ENCODE peak calls at places on chromosomes 3 and 15, in ten cellular contexts. V is HCT116, J is spleen, K is esophagus squamous epithelium, B is tibial nerve, R is stomach, D is esophagus muscularis mucosa, P is GM12891, U is heart left ventricle, S is body of pancreas. C is an unnamed sample.

GRCh38 chr3:32148356-32148755 is 41.9 kb downstream of the GPD1L start:
- DNase-seq in U (no peak), B (no peak), S (no peak), V (no peak), D (no peak), P (no peak), J (no peak), K (no peak), R (no peak), C (no peak)

GRCh38 chr3:61638721-61639120 is 77.3 kb downstream of the PTPRG start:
- DNase-seq in D (no peak), J (no peak), R (no peak), S (no peak), V (no peak), B (no peak), K (no peak), P (no peak), U (no peak), C (no peak)

GRCh38 chr3:97979610-97980009 is 7.4 kb upstream of the RIOX2 start:
- DNase-seq in S (no peak), P (no peak), V (no peak), R (no peak), J (no peak), K (no peak), D (no peak), U (peak), B (no peak), C (no peak)

GRCh38 chr15:38398134-38398533 is 55.8 kb upstream of the FAM98B start:
- DNase-seq in V (peak), U (peak), P (no peak), D (no peak), B (peak), K (no peak), S (peak), R (no peak), J (no peak), C (peak)

GRCh38 chr15:86327230-86327865 is 247.7 kb downstream of the AGBL1 start:
- DNase-seq in D (no peak), R (no peak), P (no peak), U (no peak), S (no peak), B (no peak), V (no peak), K (no peak), J (no peak), C (no peak)

GRCh38 chr15:96466548-96466947 is 136.0 kb downstream of the NR2F2 start:
- DNase-seq in U (no peak), R (no peak), B (no peak), D (no peak), P (no peak), S (no peak), V (no peak), K (no peak), J (no peak), C (no peak)

GRCh38 chr3:159819676-159820075 is 169.0 kb upstream of the IL12A start:
- DNase-seq in J (no peak), S (no peak), B (no peak), D (no peak), V (no peak), K (no peak), P (no peak), U (no peak), R (no peak), C (no peak)

GRCh38 chr3:87145553-87145952 is 81.6 kb upstream of the CHMP2B start:
- DNase-seq in P (peak), K (no peak), D (no peak), S (no peak), U (no peak), J (no peak), B (no peak), V (peak), R (no peak), C (no peak)

GRCh38 chr3:1207904-1208303 is 115.1 kb downstream of the CNTN6 start:
- DNase-seq in K (no peak), V (no peak), J (no peak), B (no peak), S (no peak), R (no peak), D (no peak), U (no peak), P (no peak), C (no peak)

GRCh38 chr3:102444101-102444500 is 9.3 kb downstream of the ZPLD1 start:
- DNase-seq in D (no peak), R (no peak), B (no peak), J (no peak), S (no peak), P (no peak), K (no peak), U (no peak), V (no peak), C (no peak)

GRCh38 chr3:72657666-72658065 is 190.6 kb downstream of the SHQ1 start:
- DNase-seq in P (no peak), S (peak), B (no peak), R (no peak), J (no peak), U (no peak), D (no peak), V (no peak), K (no peak), C (no peak)

GRCh38 chr15:92665100-92665555 is 9.6 kb upstream of the FAM174B start:
- DNase-seq in V (no peak), R (no peak), S (peak), P (no peak), J (no peak), K (no peak), U (no peak), D (peak), B (peak), C (no peak)

GRCh38 chr15:40252438-40253178 is 13.7 kb downstream of the PAK6 start:
- DNase-seq in S (peak), B (no peak), J (peak), D (no peak), R (peak), P (peak), V (peak), K (no peak), U (no peak), C (no peak)

GRCh38 chr15:35439291-35439690 is 106.7 kb downstream of the DPH6 start:
- DNase-seq in P (no peak), R (no peak), B (no peak), U (no peak), S (no peak), K (no peak), J (no peak), V (no peak), D (no peak), C (no peak)

GRCh38 chr15:73822998-73823397 is 50.4 kb upstream of the TBC1D21 start:
- DNase-seq in S (no peak), U (no peak), K (no peak), R (no peak), J (no peak), V (no peak), D (no peak), B (no peak), P (no peak), C (no peak)

GRCh38 chr3:171306631-171307030 is 153.6 kb downstream of the TNIK start:
- DNase-seq in D (no peak), P (no peak), U (peak), V (no peak), K (no peak), S (peak), R (peak), B (peak), J (no peak), C (peak)

GRCh38 chr15:50339717-50340116 is 15.3 kb downstream of the GABPB1 start:
- DNase-seq in U (no peak), J (no peak), V (no peak), S (no peak), R (no peak), K (no peak), D (no peak), P (no peak), B (no peak), C (no peak)

GRCh38 chr3:10580426-10580825 is 75.0 kb upstream of the ATP2B2 start:
- DNase-seq in K (no peak), J (no peak), S (no peak), B (no peak), R (no peak), P (no peak), V (no peak), U (no peak), D (no peak), C (no peak)

GRCh38 chr3:98513136-98513535 is 9.6 kb downstream of the CLDND1 start:
- DNase-seq in J (no peak), K (no peak), R (no peak), B (no peak), P (no peak), V (peak), D (no peak), U (no peak), S (no peak), C (peak)

GRCh38 chr15:71680079-71680461 is 130.3 kb upstream of the NR2E3 start:
- DNase-seq in J (no peak), P (no peak), K (no peak), S (no peak), B (no peak), D (no peak), V (no peak), U (no peak), R (peak), C (no peak)

GRCh38 chr15:73751896-73752816 is 995 bp downstream of the INSYN1 start:
- DNase-seq in V (no peak), D (no peak), S (no peak), K (no peak), U (no peak), R (no peak), J (peak), B (no peak), P (no peak), C (no peak)

GRCh38 chr3:50687127-50687751 is 12.5 kb downstream of the DOCK3 start:
- DNase-seq in P (no peak), K (no peak), V (no peak), U (peak), S (peak), D (no peak), R (no peak), B (no peak), J (no peak), C (no peak)

GRCh38 chr15:100759698-100760356 is 119.8 kb upstream of the ALDH1A3 start:
- DNase-seq in J (no peak), K (no peak), V (peak), D (no peak), R (no peak), S (peak), P (no peak), U (no peak), B (no peak), C (peak)

GRCh38 chr3:65291448-65292091 is 603.8 kb upstream of the ADAMTS9 start:
- DNase-seq in V (no peak), K (no peak), D (no peak), U (no peak), B (no peak), R (no peak), J (no peak), S (peak), P (no peak), C (no peak)

GRCh38 chr3:126607214-126607908 is 47.6 kb downstream of the TXNRD3 start:
- DNase-seq in K (no peak), S (no peak), U (no peak), B (no peak), R (no peak), J (no peak), P (no peak), D (no peak), V (no peak), C (peak)

GRCh38 chr15:38253448-38253847 is 812 bp downstream of the SPRED1 start:
- DNase-seq in B (no peak), S (peak), V (peak), R (no peak), K (no peak), U (no peak), J (no peak), D (no peak), P (no peak), C (no peak)

GRCh38 chr3:127009531-127009930 is 26.6 kb downstream of the PLXNA1 start:
- DNase-seq in J (no peak), S (no peak), P (no peak), K (no peak), B (no peak), R (no peak), U (no peak), V (no peak), D (no peak), C (no peak)

GRCh38 chr3:150528359-150528797 is 17.9 kb downstream of the SERP1 start:
- DNase-seq in B (no peak), J (no peak), R (no peak), V (no peak), P (no peak), U (no peak), K (no peak), D (no peak), S (no peak), C (no peak)

GRCh38 chr3:14508966-14509795 is 31.0 kb downstream of the GRIP2 start:
- DNase-seq in D (no peak), R (peak), P (peak), J (peak), B (peak), S (peak), K (no peak), V (peak), U (peak), C (peak)

GRCh38 chr3:33218446-33219174 is at the start of gene SUSD5:
- DNase-seq in S (no peak), P (peak), K (no peak), B (no peak), R (no peak), U (no peak), V (no peak), J (no peak), D (no peak), C (peak)

GRCh38 chr3:140375002-140375401 is 302.9 kb upstream of the TRIM42 start:
- DNase-seq in B (no peak), R (no peak), K (no peak), P (no peak), S (no peak), U (no peak), V (no peak), D (peak), J (no peak), C (no peak)

DNA sequence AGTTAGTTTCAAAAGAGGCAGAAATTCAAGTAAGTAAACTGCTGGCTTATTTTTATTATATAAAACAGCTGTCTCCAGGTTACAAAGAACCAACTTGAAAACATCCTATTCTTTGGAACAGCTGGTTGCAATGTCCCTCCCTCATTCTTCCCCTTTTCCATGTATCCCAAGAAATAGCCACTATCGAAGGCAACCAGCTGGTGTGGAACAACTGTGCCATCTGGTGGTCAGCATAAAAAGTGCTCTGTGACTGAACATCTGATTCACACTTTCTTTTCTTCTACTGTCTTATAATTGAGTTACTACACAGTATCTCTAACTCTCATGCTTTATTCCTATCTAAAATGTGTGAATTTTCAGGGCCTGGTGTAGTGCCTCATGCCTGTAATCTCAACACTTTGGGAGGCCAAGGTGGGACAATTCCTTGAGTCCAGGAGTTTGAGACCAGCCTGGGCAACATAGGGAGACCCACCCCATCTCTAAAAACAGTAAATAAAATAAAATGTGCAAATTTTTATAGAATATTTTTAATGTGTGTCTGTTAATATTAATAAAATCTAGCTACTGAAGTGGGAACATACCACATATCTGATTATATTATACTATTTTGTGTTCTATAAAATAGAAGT is 9.6 kb downstream of the OSBPL11 start:
- DNase-seq in K (no peak), B (peak), V (peak), J (no peak), D (no peak), S (peak), P (no peak), U (peak), R (peak), C (peak)
- TF ChIP-seq POLR2A in K (no peak), B (no peak), V (no peak), J (no peak), D (no peak), S (no peak), P (no peak), U (no peak), R (no peak), C (no peak)

GRCh38 chr3:123143669-123144411 is 57.9 kb upstream of the SEC22A start:
- DNase-seq in B (no peak), V (no peak), D (no peak), U (no peak), P (no peak), J (peak), K (no peak), S (peak), R (no peak), C (peak)

GRCh38 chr3:123138819-123139517 is 62.8 kb upstream of the SEC22A start:
- DNase-seq in K (no peak), D (no peak), J (peak), R (no peak), S (no peak), U (no peak), P (no peak), V (no peak), B (no peak), C (no peak)

GRCh38 chr3:123141276-123141675 is 60.5 kb upstream of the SEC22A start:
- DNase-seq in B (no peak), D (no peak), V (no peak), U (no peak), R (no peak), S (no peak), P (no peak), J (peak), K (no peak), C (no peak)

GRCh38 chr3:123137001-123137400 is 64.7 kb upstream of the SEC22A start:
- DNase-seq in U (no peak), B (no peak), D (no peak), S (no peak), K (no peak), P (no peak), J (no peak), V (no peak), R (no peak), C (no peak)

DNA sequence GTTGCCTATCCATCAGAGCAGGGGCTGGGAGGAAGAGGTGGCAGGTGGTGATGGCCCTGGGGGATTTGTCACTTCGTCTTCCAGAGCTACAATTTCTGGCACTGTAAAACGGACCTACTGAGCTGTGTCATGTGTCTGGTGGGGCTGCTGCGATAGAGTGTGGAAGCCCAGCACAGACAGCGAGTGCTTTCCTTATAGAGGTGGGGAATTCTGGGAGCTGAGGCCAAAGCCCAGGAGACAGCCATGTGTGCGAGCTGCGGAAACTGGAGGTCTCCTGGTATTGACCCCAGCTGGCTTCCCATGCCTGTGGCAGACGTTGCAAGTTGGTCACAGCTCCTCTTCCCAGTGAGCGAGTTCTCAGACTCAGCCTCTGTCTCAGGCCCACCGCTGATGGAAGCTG is 61.2 kb upstream of the SEC22A start:
- DNase-seq in B (no peak), K (no peak), U (no peak), R (no peak), D (no peak), V (no peak), P (no peak), S (no peak), J (peak), C (no peak)
- TF ChIP-seq POLR2A in B (no peak), K (no peak), U (no peak), R (no peak), D (no peak), V (no peak), P (no peak), S (no peak), J (no peak), C (no peak)

GRCh38 chr15:90306560-90306959 is 41.1 kb downstream of the NGRN start:
- DNase-seq in R (no peak), U (no peak), S (no peak), K (no peak), B (no peak), P (peak), J (no peak), V (no peak), D (no peak), C (no peak)
- TF ChIP-seq POLR2A in R (no peak), U (no peak), S (no peak), K (no peak), B (no peak), P (no peak), J (no peak), V (no peak), D (no peak), C (no peak)

GRCh38 chr3:77203876-77204275 is 164.0 kb downstream of the ROBO2 start:
- DNase-seq in V (no peak), P (no peak), B (no peak), R (no peak), S (no peak), K (no peak), J (no peak), U (no peak), D (no peak), C (no peak)
- TF ChIP-seq POLR2A in V (no peak), P (no peak), B (no peak), R (no peak), S (no peak), K (no peak), J (no peak), U (no peak), D (no peak), C (no peak)

DNA sequence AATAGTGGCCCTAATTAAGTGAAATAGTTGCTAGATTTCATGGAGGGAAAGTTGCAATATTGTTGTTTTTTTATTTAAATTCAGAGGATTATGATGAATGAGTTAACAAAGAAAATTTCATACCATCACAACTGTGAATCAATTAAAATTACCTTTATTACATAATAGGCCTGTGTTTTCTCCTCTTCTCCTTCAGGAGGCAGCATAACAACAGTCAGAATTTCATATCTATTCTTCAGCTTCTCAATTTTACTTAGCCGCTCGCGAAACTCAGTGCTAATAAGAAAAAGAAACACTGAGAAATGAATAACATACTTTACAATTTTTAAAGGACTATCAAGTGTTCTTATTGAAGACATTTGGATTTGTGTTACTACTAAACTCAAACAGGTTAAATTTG is 29.4 kb downstream of the TTC14 start:
- DNase-seq in J (no peak), B (no peak), V (no peak), R (no peak), D (no peak), U (no peak), S (no peak), P (no peak), K (no peak), C (no peak)
- TF ChIP-seq POLR2A in J (no peak), B (no peak), V (no peak), R (no peak), D (no peak), U (no peak), S (no peak), P (no peak), K (no peak), C (no peak)